ENCODE peak calls at places on chromosomes 2 and 18, in eight cellular contexts. V is anterior cingulate cortex; P is AG10803; K is cardiac fibroblast; R is fibroblast of the aortic adventitia; M is NCI-H1092; G is HuH-7; A is activated CD4-positive, CD25-positive, alpha-beta regulatory T cell treated with anti-CD3 and anti-CD28 coated beads, Interleukin-2, amount 50 U/mL, for 72 hours. N is an unnamed sample.

GRCh38 chr2:44551497-44551896 is 189.8 kb downstream of the CAMKMT start:
- DNase-seq in V (no peak), P (no peak), K (no peak), R (no peak), M (no peak), G (no peak), A (no peak), N (no peak)

GRCh38 chr18:48727685-48728084 is 188.9 kb downstream of the CTIF start:
- DNase-seq in V (no peak), P (peak), K (peak), R (peak), M (no peak), G (no peak), A (no peak), N (no peak)

GRCh38 chr2:44443510-44443909 is 81.8 kb downstream of the CAMKMT start:
- DNase-seq in V (no peak), P (no peak), K (no peak), R (no peak), M (no peak), G (no peak), A (no peak), N (no peak)

GRCh38 chr18:54023471-54023870 is 201.0 kb downstream of the MBD2 start:
- DNase-seq in V (no peak), P (peak), K (peak), R (peak), M (no peak), G (no peak), A (no peak), N (no peak)

GRCh38 chr2:240810621-240811020 is 9.4 kb downstream of the KIF1A start:
- DNase-seq in V (no peak), P (no peak), K (no peak), R (no peak), M (no peak), G (no peak), A (no peak), N (no peak)

GRCh38 chr2:73856214-73856613 is 27.5 kb downstream of the STAMBP start:
- DNase-seq in V (no peak), P (peak), K (peak), R (peak), M (no peak), G (no peak), A (no peak), N (no peak)

GRCh38 chr2:96091711-96092579 is 24.4 kb downstream of the ADRA2B start:
- DNase-seq in V (no peak), P (no peak), K (no peak), R (no peak), M (no peak), G (no peak), A (peak), N (no peak)

GRCh38 chr2:230964136-230964730 is 31.7 kb upstream of the SPATA3 start:
- DNase-seq in V (no peak), P (no peak), K (no peak), R (no peak), M (no peak), G (no peak), A (no peak), N (no peak)

GRCh38 chr2:233857511-233858118 is 3.3 kb upstream of the HJURP start:
- DNase-seq in V (no peak), P (no peak), K (peak), R (no peak), M (no peak), G (peak), A (peak), N (peak)

GRCh38 chr2:85502720-85503119 is 36.2 kb upstream of the MAT2A start:
- DNase-seq in V (no peak), P (no peak), K (no peak), R (no peak), M (no peak), G (no peak), A (no peak), N (no peak)

GRCh38 chr18:22179631-22180030 is 10.2 kb downstream of the GATA6 start:
- DNase-seq in V (no peak), P (no peak), K (no peak), R (peak), M (no peak), G (no peak), A (no peak), N (no peak)

GRCh38 chr2:177596866-177597265 is 204.3 kb downstream of the AGPS start:
- DNase-seq in V (no peak), P (no peak), K (no peak), R (no peak), M (no peak), G (no peak), A (no peak), N (no peak)

GRCh38 chr2:170582747-170583463 is 132.2 kb upstream of the SP5 start:
- DNase-seq in V (peak), P (no peak), K (no peak), R (no peak), M (no peak), G (no peak), A (no peak), N (no peak)

GRCh38 chr2:85017436-85018048 is 46.6 kb downstream of the KCMF1 start:
- DNase-seq in V (no peak), P (no peak), K (peak), R (peak), M (no peak), G (no peak), A (no peak), N (no peak)

GRCh38 chr2:122218596-122218995 is 463.1 kb downstream of the TSN start:
- DNase-seq in V (no peak), P (no peak), K (no peak), R (no peak), M (no peak), G (no peak), A (no peak), N (no peak)

GRCh38 chr2:178796079-178796677 is 11.0 kb downstream of the TTN start:
- DNase-seq in V (no peak), P (peak), K (peak), R (peak), M (no peak), G (no peak), A (no peak), N (peak)

GRCh38 chr18:13394794-13395193 is 176.2 kb downstream of the LDLRAD4 start:
- DNase-seq in V (no peak), P (no peak), K (no peak), R (no peak), M (no peak), G (no peak), A (no peak), N (no peak)

GRCh38 chr2:55887906-55888625 is 35.5 kb downstream of the EFEMP1 start:
- DNase-seq in V (no peak), P (peak), K (peak), R (peak), M (no peak), G (no peak), A (no peak), N (no peak)

GRCh38 chr2:46161329-46161728 is 135.9 kb upstream of the EPAS1 start:
- DNase-seq in V (no peak), P (no peak), K (no peak), R (no peak), M (no peak), G (no peak), A (no peak), N (no peak)

GRCh38 chr2:197378494-197378972 is 56.3 kb downstream of the SF3B1 start:
- DNase-seq in V (no peak), P (peak), K (peak), R (peak), M (peak), G (peak), A (peak), N (peak)

GRCh38 chr2:108355907-108356734 is 21.6 kb upstream of the SULT1C4 start:
- DNase-seq in V (no peak), P (no peak), K (no peak), R (no peak), M (no peak), G (no peak), A (no peak), N (no peak)

GRCh38 chr2:189876271-189876670 is 92.0 kb downstream of the PMS1 start:
- DNase-seq in V (no peak), P (no peak), K (no peak), R (no peak), M (no peak), G (no peak), A (no peak), N (no peak)

GRCh38 chr2:67108231-67108630 is 288.9 kb upstream of the ETAA1 start:
- DNase-seq in V (no peak), P (no peak), K (no peak), R (no peak), M (no peak), G (no peak), A (no peak), N (peak)

GRCh38 chr18:48994044-48994651 is 43.4 kb upstream of the SMAD7 start:
- DNase-seq in V (no peak), P (peak), K (peak), R (peak), M (no peak), G (no peak), A (no peak), N (peak)

GRCh38 chr18:48615566-48616401 is 77.0 kb downstream of the CTIF start:
- DNase-seq in V (no peak), P (no peak), K (no peak), R (no peak), M (no peak), G (no peak), A (no peak), N (no peak)

GRCh38 chr2:216348909-216349308 is 23.4 kb downstream of the MARCHF4 start:
- DNase-seq in V (no peak), P (peak), K (peak), R (peak), M (no peak), G (no peak), A (no peak), N (no peak)

GRCh38 chr2:218271865-218272530 is 1.7 kb downstream of the PNKD start:
- DNase-seq in V (no peak), P (no peak), K (no peak), R (no peak), M (no peak), G (no peak), A (no peak), N (no peak)

GRCh38 chr2:159073256-159073655 is 104.8 kb downstream of the TANC1 start:
- DNase-seq in V (no peak), P (no peak), K (peak), R (peak), M (no peak), G (no peak), A (no peak), N (no peak)

N was measured in NCI-H748 treated with DMSO at 0.1 percent for 48 hours.